ENCODE peak calls at places on chromosomes 16 and 17, in five cellular contexts. One of them, this sample, is unnamed.

GRCh38 chr16:29784901-29785500 is 5.5 kb upstream of the KIF22 start:
- DNase-seq in left ventricle myocardium inferior: peak
- DNase-seq in GM12865: peak
- DNase-seq in H9: peak
- DNase-seq in epithelial cell of esophagus: peak
- DNase-seq in this sample: peak

GRCh38 chr16:9225527-9226316 is 134.3 kb downstream of the HAPSTR1 start:
- DNase-seq in GM12865: peak
- DNase-seq in left ventricle myocardium inferior: no peak
- DNase-seq in H9: peak
- DNase-seq in epithelial cell of esophagus: no peak
- DNase-seq in this sample: peak

GRCh38 chr17:69358688-69359596 is 32.0 kb upstream of the ABCA5 start:
- DNase-seq in left ventricle myocardium inferior: no peak
- DNase-seq in H9: peak
- DNase-seq in GM12865: peak
- DNase-seq in epithelial cell of esophagus: peak
- DNase-seq in this sample: peak

GRCh38 chr17:36920032-36921000 is 17.0 kb upstream of the LHX1 start:
- DNase-seq in epithelial cell of esophagus: peak
- DNase-seq in H9: peak
- DNase-seq in GM12865: no peak
- DNase-seq in left ventricle myocardium inferior: no peak
- DNase-seq in this sample: peak

GRCh38 chr17:8376302-8377067 is at the start of gene KRABD2:
- DNase-seq in H9: peak
- DNase-seq in left ventricle myocardium inferior: peak
- DNase-seq in GM12865: peak
- DNase-seq in epithelial cell of esophagus: peak
- DNase-seq in this sample: peak

GRCh38 chr17:82520041-82520910 is 744 bp downstream of the FOXK2 start:
- DNase-seq in GM12865: peak
- DNase-seq in H9: no peak
- DNase-seq in left ventricle myocardium inferior: peak
- DNase-seq in epithelial cell of esophagus: peak
- DNase-seq in this sample: peak

GRCh38 chr16:22898874-22899348 is 84.9 kb downstream of the HS3ST2 start:
- DNase-seq in epithelial cell of esophagus: peak
- DNase-seq in left ventricle myocardium inferior: peak
- DNase-seq in H9: peak
- DNase-seq in GM12865: peak
- DNase-seq in this sample: peak

GRCh38 chr17:62611308-62611707 is 16.2 kb upstream of the MRC2 start:
- DNase-seq in left ventricle myocardium inferior: no peak
- DNase-seq in epithelial cell of esophagus: no peak
- DNase-seq in GM12865: peak
- DNase-seq in H9: no peak
- DNase-seq in this sample: no peak

GRCh38 chr16:48965391-48965790 is 316.2 kb downstream of the CBLN1 start:
- DNase-seq in epithelial cell of esophagus: no peak
- DNase-seq in H9: no peak
- DNase-seq in left ventricle myocardium inferior: no peak
- DNase-seq in GM12865: no peak
- DNase-seq in this sample: no peak

GRCh38 chr17:75412455-75413317 is 7.2 kb upstream of the GRB2 start:
- DNase-seq in H9: peak
- DNase-seq in GM12865: peak
- DNase-seq in left ventricle myocardium inferior: no peak
- DNase-seq in epithelial cell of esophagus: peak
- DNase-seq in this sample: peak

GRCh38 chr17:28518132-28518531 is 12.0 kb downstream of the FOXN1 start:
- DNase-seq in epithelial cell of esophagus: no peak
- DNase-seq in GM12865: no peak
- DNase-seq in left ventricle myocardium inferior: no peak
- DNase-seq in H9: no peak
- DNase-seq in this sample: no peak

GRCh38 chr17:43528319-43528987 is 17.7 kb downstream of the ETV4 start:
- DNase-seq in epithelial cell of esophagus: no peak
- DNase-seq in GM12865: no peak
- DNase-seq in H9: no peak
- DNase-seq in left ventricle myocardium inferior: peak
- DNase-seq in this sample: no peak

GRCh38 chr17:67223924-67224323 is 21.1 kb downstream of the HELZ start:
- DNase-seq in H9: no peak
- DNase-seq in epithelial cell of esophagus: no peak
- DNase-seq in left ventricle myocardium inferior: no peak
- DNase-seq in GM12865: no peak
- DNase-seq in this sample: peak

GRCh38 chr17:83119987-83120864 is 40.8 kb downstream of the METRNL start:
- DNase-seq in H9: no peak
- DNase-seq in GM12865: peak
- DNase-seq in epithelial cell of esophagus: no peak
- DNase-seq in left ventricle myocardium inferior: peak
- DNase-seq in this sample: peak

GRCh38 chr16:79943738-79944137 is 343.2 kb upstream of the MAF start:
- DNase-seq in H9: no peak
- DNase-seq in left ventricle myocardium inferior: no peak
- DNase-seq in epithelial cell of esophagus: peak
- DNase-seq in GM12865: no peak
- DNase-seq in this sample: no peak

GRCh38 chr17:38628441-38628840 is 22.7 kb upstream of the SRCIN1 start:
- DNase-seq in epithelial cell of esophagus: no peak
- DNase-seq in left ventricle myocardium inferior: no peak
- DNase-seq in H9: peak
- DNase-seq in GM12865: peak
- DNase-seq in this sample: peak

GRCh38 chr16:22317625-22318024 is 20.4 kb downstream of the POLR3E start:
- DNase-seq in H9: no peak
- DNase-seq in epithelial cell of esophagus: no peak
- DNase-seq in GM12865: no peak
- DNase-seq in left ventricle myocardium inferior: no peak
- DNase-seq in this sample: no peak

GRCh38 chr16:51048544-51048943 is 102.5 kb downstream of the SALL1 start:
- DNase-seq in epithelial cell of esophagus: peak
- DNase-seq in H9: no peak
- DNase-seq in GM12865: no peak
- DNase-seq in left ventricle myocardium inferior: no peak
- DNase-seq in this sample: no peak

GRCh38 chr17:76198702-76199101 is 41.6 kb downstream of the RNF157 start:
- DNase-seq in epithelial cell of esophagus: peak
- DNase-seq in H9: no peak
- DNase-seq in left ventricle myocardium inferior: no peak
- DNase-seq in GM12865: no peak
- DNase-seq in this sample: no peak

GRCh38 chr17:76405967-76406647 is 21.7 kb downstream of the SPHK1 start:
- DNase-seq in left ventricle myocardium inferior: peak
- DNase-seq in epithelial cell of esophagus: no peak
- DNase-seq in GM12865: peak
- DNase-seq in H9: no peak
- DNase-seq in this sample: no peak

GRCh38 chr16:24610421-24610765 is 71.0 kb downstream of the RBBP6 start:
- DNase-seq in epithelial cell of esophagus: peak
- DNase-seq in H9: peak
- DNase-seq in left ventricle myocardium inferior: peak
- DNase-seq in GM12865: no peak
- DNase-seq in this sample: peak

GRCh38 chr16:19392352-19392751 is 25.3 kb upstream of the TMC5 start:
- DNase-seq in epithelial cell of esophagus: no peak
- DNase-seq in left ventricle myocardium inferior: no peak
- DNase-seq in H9: no peak
- DNase-seq in GM12865: no peak
- DNase-seq in this sample: no peak
- TF ChIP-seq CTCF in epithelial cell of esophagus: no peak
- TF ChIP-seq CTCF in left ventricle myocardium inferior: no peak
- TF ChIP-seq CTCF in H9: no peak
- TF ChIP-seq CTCF in GM12865: no peak
- TF ChIP-seq CTCF in this sample: no peak

DNA sequence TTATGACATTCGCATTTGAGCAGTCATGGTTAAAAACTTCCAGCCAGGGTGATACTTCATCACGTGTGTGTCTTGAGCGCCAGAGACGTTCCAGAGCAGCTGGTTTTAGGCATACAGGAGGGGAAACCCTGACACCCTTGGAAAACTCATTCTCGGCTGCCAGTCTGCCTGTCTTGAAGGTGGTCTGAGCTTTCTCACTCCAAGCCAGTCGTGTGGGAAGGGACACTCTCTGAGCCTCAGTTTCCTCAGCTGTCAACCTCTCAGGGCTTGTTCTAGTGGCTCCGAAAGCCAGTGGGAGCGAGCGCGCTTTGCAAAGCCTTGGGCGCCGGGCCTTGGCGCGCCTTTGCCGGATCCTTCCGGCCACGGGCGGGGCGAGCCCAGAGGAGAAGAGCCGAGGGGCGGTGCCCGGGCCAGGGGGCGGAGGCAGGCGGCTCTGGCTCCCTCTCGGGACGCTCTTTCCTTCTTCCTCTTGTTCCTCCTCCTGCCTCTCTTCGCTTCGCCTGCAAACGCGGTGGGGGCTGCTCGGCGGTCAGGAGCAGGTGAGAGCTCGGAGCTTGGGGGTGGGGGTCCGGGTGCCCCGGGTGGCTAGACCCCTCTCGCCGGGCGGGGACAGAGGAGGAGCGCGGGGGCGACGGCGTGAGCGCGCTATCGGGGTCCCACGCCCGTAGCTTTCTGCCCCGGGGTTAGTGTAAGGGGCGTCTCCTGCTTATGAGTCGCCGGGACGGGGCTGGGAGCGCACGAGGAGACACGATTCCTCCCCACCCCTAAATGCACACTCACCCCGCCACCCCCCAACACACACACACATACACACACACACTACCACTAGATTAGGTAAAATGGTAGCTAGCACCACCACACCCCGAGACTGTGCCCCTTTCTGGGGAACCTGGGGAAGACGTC is at the start of gene LDAF1:
- DNase-seq in H9: peak
- DNase-seq in GM12865: peak
- DNase-seq in left ventricle myocardium inferior: peak
- DNase-seq in epithelial cell of esophagus: peak
- DNase-seq in this sample: peak
- TF ChIP-seq CTCF in H9: no peak
- TF ChIP-seq CTCF in GM12865: no peak
- TF ChIP-seq CTCF in left ventricle myocardium inferior: peak
- TF ChIP-seq CTCF in epithelial cell of esophagus: no peak
- TF ChIP-seq CTCF in this sample: no peak

GRCh38 chr16:878071-878784 is 77.7 kb upstream of the GNG13 start:
- DNase-seq in left ventricle myocardium inferior: peak
- DNase-seq in GM12865: no peak
- DNase-seq in H9: peak
- DNase-seq in epithelial cell of esophagus: no peak
- DNase-seq in this sample: peak
- TF ChIP-seq CTCF in left ventricle myocardium inferior: no peak
- TF ChIP-seq CTCF in GM12865: no peak
- TF ChIP-seq CTCF in H9: peak
- TF ChIP-seq CTCF in epithelial cell of esophagus: no peak
- TF ChIP-seq CTCF in this sample: no peak

GRCh38 chr16:85583491-85584181 is 29.5 kb upstream of the GSE1 start:
- DNase-seq in left ventricle myocardium inferior: no peak
- DNase-seq in GM12865: no peak
- DNase-seq in epithelial cell of esophagus: peak
- DNase-seq in H9: no peak
- DNase-seq in this sample: peak
- TF ChIP-seq CTCF in left ventricle myocardium inferior: no peak
- TF ChIP-seq CTCF in GM12865: no peak
- TF ChIP-seq CTCF in epithelial cell of esophagus: no peak
- TF ChIP-seq CTCF in H9: no peak
- TF ChIP-seq CTCF in this sample: no peak

GRCh38 chr17:65008877-65009276 is 47.7 kb downstream of the GNA13 start:
- DNase-seq in left ventricle myocardium inferior: no peak
- DNase-seq in epithelial cell of esophagus: no peak
- DNase-seq in H9: no peak
- DNase-seq in GM12865: no peak
- DNase-seq in this sample: no peak

GRCh38 chr17:65001409-65002045 is 55.0 kb downstream of the GNA13 start:
- DNase-seq in left ventricle myocardium inferior: no peak
- DNase-seq in H9: no peak
- DNase-seq in epithelial cell of esophagus: no peak
- DNase-seq in GM12865: no peak
- DNase-seq in this sample: no peak

GRCh38 chr17:65000798-65001197 is 55.7 kb downstream of the GNA13 start:
- DNase-seq in H9: no peak
- DNase-seq in left ventricle myocardium inferior: no peak
- DNase-seq in epithelial cell of esophagus: no peak
- DNase-seq in GM12865: no peak
- DNase-seq in this sample: no peak

GRCh38 chr17:65009848-65010247 is 46.7 kb downstream of the GNA13 start:
- DNase-seq in left ventricle myocardium inferior: no peak
- DNase-seq in GM12865: no peak
- DNase-seq in epithelial cell of esophagus: no peak
- DNase-seq in H9: no peak
- DNase-seq in this sample: no peak

DNA sequence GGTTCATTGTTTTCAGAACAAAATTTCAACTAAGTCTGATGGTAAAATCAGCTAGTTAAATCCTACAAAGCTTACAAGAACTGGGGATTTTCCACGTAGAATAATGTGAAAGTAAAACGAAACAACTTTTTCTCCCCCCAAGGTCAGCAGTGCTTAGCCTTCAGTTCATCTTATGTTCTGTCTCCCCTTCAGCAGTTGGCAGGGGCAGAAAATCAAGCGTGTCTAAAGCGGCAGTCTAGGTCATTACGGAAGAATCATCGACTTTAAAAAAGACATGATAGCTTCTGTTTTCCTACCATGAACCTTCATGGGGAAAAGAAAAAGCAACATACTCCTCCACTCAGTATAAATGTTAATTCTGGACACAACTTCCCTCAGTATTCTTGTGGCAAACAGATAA is 50.7 kb downstream of the GNA13 start:
- DNase-seq in left ventricle myocardium inferior: no peak
- DNase-seq in epithelial cell of esophagus: no peak
- DNase-seq in H9: no peak
- DNase-seq in GM12865: peak
- DNase-seq in this sample: no peak
- TF ChIP-seq CTCF in left ventricle myocardium inferior: no peak
- TF ChIP-seq CTCF in epithelial cell of esophagus: no peak
- TF ChIP-seq CTCF in H9: no peak
- TF ChIP-seq CTCF in GM12865: no peak
- TF ChIP-seq CTCF in this sample: no peak

GRCh38 chr16:53061701-53062159 is 6.9 kb downstream of the CHD9 start:
- DNase-seq in H9: no peak
- DNase-seq in epithelial cell of esophagus: no peak
- DNase-seq in left ventricle myocardium inferior: peak
- DNase-seq in GM12865: peak
- DNase-seq in this sample: peak
- TF ChIP-seq CTCF in H9: no peak
- TF ChIP-seq CTCF in epithelial cell of esophagus: no peak
- TF ChIP-seq CTCF in left ventricle myocardium inferior: no peak
- TF ChIP-seq CTCF in GM12865: no peak
- TF ChIP-seq CTCF in this sample: no peak

This sample was measured in activated CD8-positive, alpha-beta T cell treated with anti-CD3 and anti-CD28 coated beads for 36 hours.